ENCODE peak calls at places on chromosome 18, in ten cellular contexts. M is KBM-7; F is stimulated activated CD4-positive, alpha-beta T cell treated with anti-CD3 and anti-CD28 coated beads, Interleukin-4, amount 100 ng/mL, for 48 hours; Z is EL; B is EH; H is psoas muscle; V is GM12891; N is GM23338; Q is iris pigment epithelial cell; G is stromal cell of bone marrow. W is an unnamed sample.

GRCh38 chr18:68121826-68122225 is 593.1 kb downstream of the TMX3 start:
- DNase-seq in Q (peak; percentile 48), F (no peak), Z (peak; percentile 28), G (no peak), M (no peak), B (peak; percentile 40), N (no peak), H (no peak), V (no peak), W (peak; percentile 58)

GRCh38 chr18:36808681-36809080 is 20.1 kb downstream of the TPGS2 start:
- DNase-seq in V (no peak), F (no peak), G (no peak), M (no peak), N (no peak), B (peak; percentile 90), H (no peak), Z (peak; percentile 87), Q (peak; percentile 38), W (peak; percentile 54)

GRCh38 chr18:57561728-57562423 is 24.6 kb downstream of the FECH start:
- DNase-seq in M (peak; percentile 77), G (no peak), V (no peak), B (peak; percentile 56), F (no peak), Q (peak; percentile 58), N (peak; percentile 92), H (no peak), Z (peak; percentile 49), W (peak; percentile 27)

GRCh38 chr18:26791676-26792075 is 73.8 kb downstream of the AQP4 start:
- DNase-seq in B (no peak), G (no peak), N (no peak), F (no peak), V (no peak), M (no peak), Q (no peak), H (no peak), Z (no peak), W (peak; percentile 70)

GRCh38 chr18:46704816-46705215 is 47.8 kb upstream of the LOXHD1 start:
- DNase-seq in B (no peak), M (no peak), Z (no peak), N (no peak), F (no peak), H (no peak), Q (no peak), G (no peak), V (no peak), W (no peak)

GRCh38 chr18:26056291-26056690 is 34.1 kb downstream of the SS18 start:
- DNase-seq in V (no peak), N (no peak), Z (peak; percentile 2), B (no peak), M (no peak), F (no peak), G (no peak), Q (peak; percentile 79), H (no peak), W (peak; percentile 7)

GRCh38 chr18:39421319-39421718 is 1855.7 kb upstream of the CELF4 start:
- DNase-seq in Q (no peak), F (no peak), B (no peak), N (no peak), H (no peak), G (no peak), V (no peak), Z (no peak), M (no peak), W (no peak)

GRCh38 chr18:56488739-56489138 is 149.7 kb downstream of the TXNL1 start:
- DNase-seq in N (no peak), M (peak; percentile 82), Z (no peak), B (no peak), G (no peak), H (no peak), V (no peak), Q (no peak), F (no peak), W (no peak)

GRCh38 chr18:79912994-79913831 is 38.2 kb downstream of the SLC66A2 start:
- DNase-seq in H (no peak), M (no peak), V (no peak), N (no peak), B (no peak), Z (no peak), G (no peak), Q (no peak), F (no peak), W (no peak)

GRCh38 chr18:3923750-3924149 is 473.8 kb downstream of the TGIF1 start:
- DNase-seq in M (no peak), H (no peak), Z (peak; percentile 63), V (no peak), N (no peak), B (peak; percentile 75), G (peak; percentile 37), Q (peak; percentile 18), F (no peak), W (peak; percentile 86)

GRCh38 chr18:70382992-70383717 is 94.3 kb downstream of the SOCS6 start:
- DNase-seq in N (no peak), Q (no peak), Z (no peak), F (no peak), V (no peak), G (no peak), B (no peak), H (no peak), M (no peak), W (no peak)

GRCh38 chr18:60892441-60892840 is 440.8 kb upstream of the CDH20 start:
- DNase-seq in M (no peak), F (no peak), Q (peak; percentile 55), V (no peak), N (no peak), Z (peak; percentile 11), B (no peak), G (no peak), H (no peak), W (peak; percentile 83)

GRCh38 chr18:56086786-56087185 is 498.8 kb upstream of the TCF4 start:
- DNase-seq in G (no peak), Z (no peak), Q (no peak), B (no peak), F (no peak), M (no peak), V (no peak), H (no peak), N (no peak), W (no peak)

GRCh38 chr18:74183110-74183509 is 34.8 kb downstream of the TIMM21 start:
- DNase-seq in B (no peak), N (peak; percentile 10), Q (no peak), G (no peak), H (no peak), M (no peak), V (no peak), F (no peak), Z (no peak), W (no peak)

GRCh38 chr18:10201655-10202054 is 252.8 kb upstream of the APCDD1 start:
- DNase-seq in V (no peak), H (no peak), N (no peak), F (no peak), Z (no peak), M (peak; percentile 53), G (no peak), Q (no peak), B (no peak), W (no peak)

GRCh38 chr18:42187611-42188378 is 232.8 kb downstream of the PIK3C3 start:
- DNase-seq in Q (no peak), V (no peak), Z (no peak), B (no peak), M (no peak), F (no peak), N (no peak), H (no peak), G (no peak), W (no peak)

GRCh38 chr18:63096327-63096874 is 223.2 kb downstream of the BCL2 start:
- DNase-seq in Q (no peak), Z (no peak), N (no peak), H (no peak), G (no peak), V (no peak), M (no peak), F (no peak), B (no peak), W (no peak)

GRCh38 chr18:11149441-11150270 is at the start of gene PIEZO2:
- DNase-seq in M (peak; percentile 1), B (peak; percentile 38), Q (peak; percentile 55), G (peak; percentile 34), F (no peak), Z (peak; percentile 79), H (peak; percentile 73), N (peak; percentile 85), V (peak; percentile 96), W (no peak)